ENCODE peak calls at places on chromosomes 11 and 22, in nine cellular contexts. O, I, A, T, Z, Y, K, Q and J are unnamed samples.

GRCh38 chr11:47417712-47418111 is 8.5 kb downstream of the PSMC3 start:
- DNase-seq in O (no peak), I (no peak), A (no peak), T (no peak), Z (no peak), Y (no peak), K (no peak), Q (no peak), J (no peak)

GRCh38 chr11:80096736-80097135 is 655.9 kb upstream of the TENM4 start:
- DNase-seq in O (no peak), I (peak), A (no peak), T (no peak), Z (peak), Y (no peak), K (no peak), Q (no peak), J (no peak)

GRCh38 chr11:113908107-113908506 is 3.5 kb downstream of the HTR3B start:
- DNase-seq in O (no peak), I (no peak), A (no peak), T (no peak), Z (no peak), Y (no peak), K (no peak), Q (no peak), J (no peak)

GRCh38 chr11:66718320-66718971 is 10.6 kb downstream of the SPTBN2 start:
- DNase-seq in O (peak), I (no peak), A (no peak), T (peak), Z (no peak), Y (no peak), K (peak), Q (no peak), J (peak)

GRCh38 chr11:123493393-123494063 is 63.5 kb downstream of the GRAMD1B start:
- DNase-seq in O (no peak), I (no peak), A (no peak), T (no peak), Z (no peak), Y (no peak), K (no peak), Q (no peak), J (no peak)

GRCh38 chr11:119666463-119667131 is 62.4 kb downstream of the NECTIN1 start:
- DNase-seq in O (peak), I (peak), A (peak), T (peak), Z (no peak), Y (peak), K (peak), Q (peak), J (peak)

GRCh38 chr22:37370306-37370979 is 56.8 kb downstream of the ELFN2 start:
- DNase-seq in O (no peak), I (no peak), A (peak), T (no peak), Z (no peak), Y (no peak), K (peak), Q (peak), J (peak)

GRCh38 chr11:70082829-70083228 is 4.7 kb downstream of the ANO1 start:
- DNase-seq in O (no peak), I (no peak), A (no peak), T (no peak), Z (no peak), Y (no peak), K (no peak), Q (no peak), J (peak)

GRCh38 chr11:121604152-121604551 is 151.4 kb upstream of the SORL1-AS1 start:
- DNase-seq in O (peak), I (no peak), A (no peak), T (no peak), Z (no peak), Y (no peak), K (no peak), Q (no peak), J (no peak)

GRCh38 chr11:119757378-119757777 is 28.4 kb upstream of the NECTIN1 start:
- DNase-seq in O (no peak), I (no peak), A (no peak), T (no peak), Z (no peak), Y (no peak), K (no peak), Q (no peak), J (no peak)

GRCh38 chr22:20054485-20054884 is 25.6 kb upstream of the DGCR8 start:
- DNase-seq in O (no peak), I (no peak), A (no peak), T (no peak), Z (no peak), Y (no peak), K (no peak), Q (no peak), J (peak)

GRCh38 chr11:38667359-38667758 is 2069.3 kb upstream of the RAG2 start:
- DNase-seq in O (no peak), I (no peak), A (no peak), T (no peak), Z (no peak), Y (no peak), K (no peak), Q (no peak), J (no peak)

GRCh38 chr11:5092821-5093585 is 23.6 kb downstream of the OR52E1 start:
- DNase-seq in O (no peak), I (no peak), A (no peak), T (no peak), Z (no peak), Y (no peak), K (no peak), Q (no peak), J (no peak)

GRCh38 chr11:28939381-28939780 is 831.2 kb downstream of the METTL15 start:
- DNase-seq in O (no peak), I (no peak), A (no peak), T (no peak), Z (no peak), Y (no peak), K (no peak), Q (no peak), J (no peak)

GRCh38 chr11:12376259-12376971 is 956 bp upstream of the PARVA start:
- DNase-seq in O (no peak), I (peak), A (peak), T (peak), Z (peak), Y (no peak), K (peak), Q (no peak), J (peak)

GRCh38 chr11:114061053-114062049 is 1.8 kb downstream of the ZBTB16 start:
- DNase-seq in O (no peak), I (no peak), A (no peak), T (peak), Z (no peak), Y (no peak), K (peak), Q (peak), J (no peak)

GRCh38 chr11:73995247-73995646 is 12.6 kb upstream of the UCP2 start:
- DNase-seq in O (no peak), I (peak), A (no peak), T (no peak), Z (no peak), Y (no peak), K (no peak), Q (peak), J (no peak)

GRCh38 chr11:12388939-12389670 is 11.7 kb downstream of the PARVA start:
- DNase-seq in O (no peak), I (no peak), A (no peak), T (no peak), Z (no peak), Y (no peak), K (no peak), Q (no peak), J (no peak)

GRCh38 chr22:17890892-17891291 is 116.6 kb upstream of the BID start:
- DNase-seq in O (no peak), I (no peak), A (no peak), T (no peak), Z (no peak), Y (no peak), K (no peak), Q (no peak), J (no peak)

GRCh38 chr22:24400726-24401596 is 26.4 kb upstream of the ADORA2A start:
- DNase-seq in O (no peak), I (peak), A (no peak), T (no peak), Z (no peak), Y (no peak), K (peak), Q (no peak), J (no peak)

GRCh38 chr11:12791245-12791644 is 117.0 kb downstream of the TEAD1 start:
- DNase-seq in O (no peak), I (no peak), A (no peak), T (no peak), Z (no peak), Y (no peak), K (no peak), Q (no peak), J (no peak)

GRCh38 chr11:129896062-129896461 is 684 bp upstream of the NFRKB start:
- DNase-seq in O (no peak), I (no peak), A (peak), T (no peak), Z (no peak), Y (no peak), K (no peak), Q (peak), J (no peak)

GRCh38 chr22:39348909-39349505 is 784 bp upstream of the SYNGR1 start:
- DNase-seq in O (no peak), I (no peak), A (no peak), T (no peak), Z (no peak), Y (no peak), K (no peak), Q (peak), J (peak)

GRCh38 chr11:12110714-12111481 is 508 bp downstream of the MICAL2 start:
- DNase-seq in O (no peak), I (no peak), A (no peak), T (peak), Z (no peak), Y (peak), K (peak), Q (peak), J (no peak)

GRCh38 chr11:128692750-128693578 is 908 bp upstream of the FLI1 start:
- DNase-seq in O (no peak), I (no peak), A (no peak), T (no peak), Z (no peak), Y (no peak), K (peak), Q (peak), J (peak)

GRCh38 chr11:74338963-74339362 is 27.5 kb upstream of the P4HA3 start:
- DNase-seq in O (no peak), I (no peak), A (no peak), T (peak), Z (no peak), Y (no peak), K (no peak), Q (no peak), J (no peak)

GRCh38 chr11:78323356-78323755 is 94.3 kb downstream of the GAB2 start:
- DNase-seq in O (no peak), I (no peak), A (no peak), T (no peak), Z (no peak), Y (no peak), K (no peak), Q (no peak), J (no peak)

GRCh38 chr22:50599816-50600454 is 658 bp upstream of the MAPK8IP2 start:
- DNase-seq in O (peak), I (no peak), A (peak), T (peak), Z (no peak), Y (peak), K (no peak), Q (peak), J (peak)

GRCh38 chr11:57942808-57943207 is 80.9 kb upstream of the OR9Q1 start:
- DNase-seq in O (no peak), I (no peak), A (no peak), T (no peak), Z (no peak), Y (no peak), K (no peak), Q (no peak), J (no peak)

GRCh38 chr22:30654361-30654760 is 13.3 kb downstream of the DUSP18 start:
- DNase-seq in O (no peak), I (no peak), A (no peak), T (no peak), Z (no peak), Y (no peak), K (no peak), Q (no peak), J (no peak)

GRCh38 chr11:17932472-17932871 is 80.4 kb downstream of the SERGEF start:
- DNase-seq in O (no peak), I (no peak), A (no peak), T (no peak), Z (no peak), Y (no peak), K (no peak), Q (no peak), J (no peak)

GRCh38 chr22:44030051-44030701 is 6.1 kb downstream of the PARVB start:
- DNase-seq in O (no peak), I (no peak), A (no peak), T (no peak), Z (no peak), Y (no peak), K (peak), Q (no peak), J (no peak)
- H3K4me3 ChIP-seq in O (no peak), I (no peak), A (no peak), T (no peak), Z (no peak), Y (no peak), K (no peak), Q (no peak), J (no peak)

GRCh38 chr22:45602824-45603301 is 68.8 kb upstream of the ATXN10 start:
- DNase-seq in O (peak), I (no peak), A (no peak), T (no peak), Z (no peak), Y (no peak), K (no peak), Q (peak), J (no peak)

GRCh38 chr22:45603631-45604030 is 68.0 kb upstream of the ATXN10 start:
- DNase-seq in O (no peak), I (no peak), A (no peak), T (no peak), Z (no peak), Y (no peak), K (no peak), Q (peak), J (no peak)

GRCh38 chr22:45604239-45604711 is 67.4 kb upstream of the ATXN10 start:
- DNase-seq in O (no peak), I (peak), A (peak), T (no peak), Z (peak), Y (no peak), K (no peak), Q (peak), J (no peak)

GRCh38 chr22:45600791-45601730 is 70.6 kb upstream of the ATXN10 start:
- DNase-seq in O (no peak), I (peak), A (no peak), T (no peak), Z (no peak), Y (no peak), K (no peak), Q (no peak), J (no peak)

DNA sequence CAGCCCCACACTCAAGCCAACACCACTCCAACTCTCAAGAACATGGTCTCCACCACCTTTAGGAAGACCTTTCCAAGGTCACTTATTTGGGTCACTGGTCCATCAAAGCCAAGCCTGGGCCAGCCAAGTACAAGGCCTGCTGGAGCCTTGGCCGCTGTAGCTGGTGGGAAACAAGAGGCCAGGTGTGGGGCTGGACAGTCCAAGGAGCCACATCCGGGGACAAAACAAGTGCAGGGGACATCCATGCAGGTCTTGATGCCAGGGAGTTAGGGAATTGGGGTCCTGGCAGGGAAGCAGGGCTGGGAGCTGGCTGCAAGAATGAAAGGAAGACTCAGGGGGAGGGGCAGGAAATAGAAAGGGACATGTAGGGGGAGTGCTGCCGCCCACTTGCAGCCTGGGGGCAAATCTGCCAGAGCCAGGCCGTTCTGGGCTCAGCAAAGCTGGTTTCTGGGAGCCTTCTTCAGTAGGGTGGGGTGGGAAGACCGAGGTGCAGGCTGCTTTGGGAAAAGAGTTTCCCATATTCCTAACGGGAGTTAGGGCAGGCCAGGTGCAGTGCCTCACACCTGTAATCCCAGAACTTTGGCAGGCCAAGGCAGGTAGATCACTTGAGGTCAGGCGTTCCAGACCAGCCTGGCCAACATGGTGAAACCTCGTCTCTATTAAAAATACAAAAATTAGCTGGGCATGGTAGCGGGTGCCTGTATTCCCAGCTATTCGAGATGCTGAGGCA is 69.5 kb upstream of the ATXN10 start:
- DNase-seq in O (no peak), I (no peak), A (no peak), T (no peak), Z (no peak), Y (no peak), K (no peak), Q (no peak), J (no peak)
- H3K4me3 ChIP-seq in O (no peak), I (no peak), A (no peak), T (no peak), Z (no peak), Y (no peak), K (no peak), Q (no peak), J (no peak)

DNA sequence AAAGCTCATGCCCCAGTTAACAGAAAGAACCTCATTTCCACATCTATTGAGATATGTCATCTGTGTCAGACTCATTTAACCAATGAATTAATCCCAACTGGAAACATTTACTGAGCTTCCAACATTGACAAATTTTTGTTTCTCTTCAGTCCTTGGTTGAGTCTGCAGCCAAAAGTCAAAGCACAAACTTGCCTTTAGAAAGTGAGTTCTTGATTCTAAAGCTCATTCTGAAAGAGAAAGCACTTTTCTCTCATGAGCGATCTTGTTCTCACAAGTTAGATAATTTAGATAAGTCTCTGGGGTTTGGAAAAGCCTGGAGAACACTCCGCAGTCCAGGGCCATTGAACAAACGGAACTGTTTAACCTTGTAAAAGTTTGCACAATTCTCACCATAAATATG is 239.9 kb upstream of the ARHGAP20 start:
- DNase-seq in O (no peak), I (no peak), A (no peak), T (no peak), Z (no peak), Y (no peak), K (no peak), Q (no peak), J (no peak)
- H3K4me3 ChIP-seq in O (no peak), I (no peak), A (no peak), T (no peak), Z (no peak), Y (no peak), K (no peak), Q (no peak), J (no peak)

GRCh38 chr11:2791139-2791520 is 91.3 kb upstream of the KCNQ1OT1 start:
- DNase-seq in O (no peak), I (no peak), A (peak), T (peak), Z (no peak), Y (no peak), K (peak), Q (no peak), J (peak)
- H3K4me3 ChIP-seq in O (no peak), I (no peak), A (peak), T (no peak), Z (no peak), Y (peak), K (peak), Q (no peak), J (peak)